ENCODE peak calls at places on chromosomes 11 and 22, in eight cellular contexts. One of them, this sample, is unnamed.

GRCh38 chr11:36155770-36156485 is 133.3 kb downstream of the COMMD9 start:
- DNase-seq in smooth muscle cell of the brain vasculature: peak; percentile 52
- DNase-seq in WTC11: no peak
- DNase-seq in ELR: peak; percentile 51
- DNase-seq in MM.1S: no peak
- DNase-seq in lower lobe of right lung: no peak
- DNase-seq in NCI-H146: no peak
- DNase-seq in AG20443: peak; percentile 50
- DNase-seq in this sample: no peak

GRCh38 chr11:72951193-72951592 is 137.0 kb downstream of the ATG16L2 start:
- DNase-seq in NCI-H146: no peak
- DNase-seq in AG20443: no peak
- DNase-seq in WTC11: no peak
- DNase-seq in smooth muscle cell of the brain vasculature: no peak
- DNase-seq in MM.1S: no peak
- DNase-seq in lower lobe of right lung: peak; percentile 51
- DNase-seq in ELR: no peak
- DNase-seq in this sample: no peak

GRCh38 chr22:31185056-31185455 is 25.1 kb downstream of the RNF185 start:
- DNase-seq in NCI-H146: no peak
- DNase-seq in lower lobe of right lung: no peak
- DNase-seq in AG20443: no peak
- DNase-seq in smooth muscle cell of the brain vasculature: no peak
- DNase-seq in WTC11: no peak
- DNase-seq in ELR: peak; percentile 19
- DNase-seq in MM.1S: no peak
- DNase-seq in this sample: no peak

GRCh38 chr11:116606060-116606459 is 166.7 kb downstream of the BUD13 start:
- DNase-seq in MM.1S: no peak
- DNase-seq in WTC11: no peak
- DNase-seq in lower lobe of right lung: no peak
- DNase-seq in NCI-H146: no peak
- DNase-seq in ELR: no peak
- DNase-seq in AG20443: no peak
- DNase-seq in smooth muscle cell of the brain vasculature: no peak
- DNase-seq in this sample: no peak

GRCh38 chr11:134539285-134539684 is 127.2 kb upstream of the B3GAT1 start:
- DNase-seq in lower lobe of right lung: no peak
- DNase-seq in MM.1S: no peak
- DNase-seq in ELR: no peak
- DNase-seq in smooth muscle cell of the brain vasculature: no peak
- DNase-seq in AG20443: no peak
- DNase-seq in WTC11: no peak
- DNase-seq in NCI-H146: no peak
- DNase-seq in this sample: no peak

GRCh38 chr11:34860034-34860433 is 56.1 kb downstream of the APIP start:
- DNase-seq in NCI-H146: peak; percentile 73
- DNase-seq in AG20443: peak; percentile 32
- DNase-seq in MM.1S: peak; percentile 92
- DNase-seq in ELR: no peak
- DNase-seq in WTC11: no peak
- DNase-seq in smooth muscle cell of the brain vasculature: no peak
- DNase-seq in lower lobe of right lung: no peak
- DNase-seq in this sample: no peak

GRCh38 chr11:121844016-121844415 is 272.0 kb downstream of the BLID start:
- DNase-seq in MM.1S: no peak
- DNase-seq in ELR: no peak
- DNase-seq in NCI-H146: no peak
- DNase-seq in WTC11: no peak
- DNase-seq in AG20443: no peak
- DNase-seq in lower lobe of right lung: no peak
- DNase-seq in smooth muscle cell of the brain vasculature: no peak
- DNase-seq in this sample: no peak

GRCh38 chr22:24588370-24588755 is 4.5 kb downstream of the LRRC75B start:
- DNase-seq in NCI-H146: no peak
- DNase-seq in WTC11: no peak
- DNase-seq in MM.1S: no peak
- DNase-seq in lower lobe of right lung: no peak
- DNase-seq in AG20443: no peak
- DNase-seq in smooth muscle cell of the brain vasculature: no peak
- DNase-seq in ELR: no peak
- DNase-seq in this sample: no peak

GRCh38 chr11:63866211-63866610 is 27.3 kb downstream of the MARK2 start:
- DNase-seq in AG20443: no peak
- DNase-seq in WTC11: no peak
- DNase-seq in NCI-H146: no peak
- DNase-seq in MM.1S: peak; percentile 89
- DNase-seq in ELR: no peak
- DNase-seq in smooth muscle cell of the brain vasculature: no peak
- DNase-seq in lower lobe of right lung: peak; percentile 79
- DNase-seq in this sample: peak; percentile 48

GRCh38 chr11:121649798-121650197 is 197.0 kb upstream of the SORL1-AS1 start:
- DNase-seq in MM.1S: no peak
- DNase-seq in ELR: no peak
- DNase-seq in NCI-H146: peak; percentile 47
- DNase-seq in lower lobe of right lung: no peak
- DNase-seq in WTC11: no peak
- DNase-seq in smooth muscle cell of the brain vasculature: no peak
- DNase-seq in AG20443: no peak
- DNase-seq in this sample: no peak

GRCh38 chr22:45007247-45007945 is 2.4 kb downstream of the PHF21B start:
- DNase-seq in ELR: no peak
- DNase-seq in smooth muscle cell of the brain vasculature: no peak
- DNase-seq in NCI-H146: no peak
- DNase-seq in MM.1S: no peak
- DNase-seq in lower lobe of right lung: no peak
- DNase-seq in AG20443: peak; percentile 58
- DNase-seq in WTC11: peak; percentile 89
- DNase-seq in this sample: no peak

GRCh38 chr11:114196994-114197702 is 99.1 kb upstream of the NNMT start:
- DNase-seq in smooth muscle cell of the brain vasculature: no peak
- DNase-seq in NCI-H146: no peak
- DNase-seq in WTC11: no peak
- DNase-seq in MM.1S: no peak
- DNase-seq in AG20443: no peak
- DNase-seq in ELR: no peak
- DNase-seq in lower lobe of right lung: no peak
- DNase-seq in this sample: peak; percentile 13

GRCh38 chr11:128568166-128568778 is 19.1 kb downstream of the ETS1 start:
- DNase-seq in MM.1S: no peak
- DNase-seq in lower lobe of right lung: no peak
- DNase-seq in WTC11: no peak
- DNase-seq in AG20443: no peak
- DNase-seq in smooth muscle cell of the brain vasculature: no peak
- DNase-seq in ELR: no peak
- DNase-seq in NCI-H146: no peak
- DNase-seq in this sample: no peak

GRCh38 chr11:692824-693414 is 2.1 kb downstream of the DEAF1 start:
- DNase-seq in ELR: no peak
- DNase-seq in smooth muscle cell of the brain vasculature: no peak
- DNase-seq in lower lobe of right lung: no peak
- DNase-seq in WTC11: no peak
- DNase-seq in AG20443: no peak
- DNase-seq in MM.1S: peak; percentile 86
- DNase-seq in NCI-H146: no peak
- DNase-seq in this sample: no peak

GRCh38 chr11:6894097-6894496 is 1.8 kb upstream of the OR2D2 start:
- DNase-seq in lower lobe of right lung: no peak
- DNase-seq in AG20443: no peak
- DNase-seq in ELR: no peak
- DNase-seq in WTC11: no peak
- DNase-seq in smooth muscle cell of the brain vasculature: no peak
- DNase-seq in MM.1S: no peak
- DNase-seq in NCI-H146: no peak
- DNase-seq in this sample: no peak

GRCh38 chr11:8720868-8721739 is 38.5 kb downstream of the RPL27A start:
- DNase-seq in MM.1S: no peak
- DNase-seq in ELR: no peak
- DNase-seq in smooth muscle cell of the brain vasculature: no peak
- DNase-seq in NCI-H146: no peak
- DNase-seq in WTC11: no peak
- DNase-seq in lower lobe of right lung: no peak
- DNase-seq in AG20443: no peak
- DNase-seq in this sample: no peak

GRCh38 chr11:66727883-66728759 is 895 bp downstream of the SPTBN2 start:
- DNase-seq in WTC11: peak; percentile 45
- DNase-seq in AG20443: peak; percentile 33
- DNase-seq in smooth muscle cell of the brain vasculature: no peak
- DNase-seq in lower lobe of right lung: no peak
- DNase-seq in MM.1S: no peak
- DNase-seq in ELR: no peak
- DNase-seq in NCI-H146: peak; percentile 71
- DNase-seq in this sample: peak; percentile 19

GRCh38 chr11:66685276-66686099 is 7.8 kb upstream of the RBM4B start:
- DNase-seq in lower lobe of right lung: no peak
- DNase-seq in AG20443: no peak
- DNase-seq in MM.1S: no peak
- DNase-seq in WTC11: no peak
- DNase-seq in NCI-H146: no peak
- DNase-seq in ELR: no peak
- DNase-seq in smooth muscle cell of the brain vasculature: no peak
- DNase-seq in this sample: no peak

GRCh38 chr22:39530692-39531331 is 1.7 kb downstream of the RPS19BP1 start:
- DNase-seq in MM.1S: peak; percentile 60
- DNase-seq in AG20443: peak; percentile 38
- DNase-seq in lower lobe of right lung: peak; percentile 38
- DNase-seq in NCI-H146: no peak
- DNase-seq in smooth muscle cell of the brain vasculature: no peak
- DNase-seq in ELR: peak; percentile 64
- DNase-seq in WTC11: no peak
- DNase-seq in this sample: peak; percentile 80

GRCh38 chr22:38819387-38819940 is 24.4 kb downstream of the NPTXR start:
- DNase-seq in AG20443: no peak
- DNase-seq in smooth muscle cell of the brain vasculature: no peak
- DNase-seq in WTC11: no peak
- DNase-seq in lower lobe of right lung: no peak
- DNase-seq in MM.1S: no peak
- DNase-seq in NCI-H146: no peak
- DNase-seq in ELR: no peak
- DNase-seq in this sample: no peak

GRCh38 chr11:60744114-60744513 is 12.6 kb upstream of the MS4A15 start:
- DNase-seq in MM.1S: no peak
- DNase-seq in NCI-H146: no peak
- DNase-seq in WTC11: no peak
- DNase-seq in lower lobe of right lung: no peak
- DNase-seq in AG20443: no peak
- DNase-seq in smooth muscle cell of the brain vasculature: no peak
- DNase-seq in ELR: no peak
- DNase-seq in this sample: no peak

GRCh38 chr11:2793781-2794418 is 91.7 kb downstream of the CDKN1C start:
- DNase-seq in lower lobe of right lung: peak; percentile 18
- DNase-seq in WTC11: peak; percentile 5
- DNase-seq in NCI-H146: no peak
- DNase-seq in AG20443: no peak
- DNase-seq in MM.1S: no peak
- DNase-seq in ELR: no peak
- DNase-seq in smooth muscle cell of the brain vasculature: no peak
- DNase-seq in this sample: no peak

GRCh38 chr22:36829370-36830002 is 12.7 kb upstream of the PVALB start:
- DNase-seq in NCI-H146: no peak
- DNase-seq in ELR: no peak
- DNase-seq in WTC11: no peak
- DNase-seq in AG20443: no peak
- DNase-seq in MM.1S: no peak
- DNase-seq in smooth muscle cell of the brain vasculature: no peak
- DNase-seq in lower lobe of right lung: peak; percentile 66
- DNase-seq in this sample: no peak

GRCh38 chr11:68337399-68337835 is 25.0 kb downstream of the LRP5 start:
- DNase-seq in NCI-H146: no peak
- DNase-seq in WTC11: no peak
- DNase-seq in lower lobe of right lung: peak; percentile 56
- DNase-seq in ELR: no peak
- DNase-seq in MM.1S: no peak
- DNase-seq in AG20443: no peak
- DNase-seq in smooth muscle cell of the brain vasculature: no peak
- DNase-seq in this sample: no peak

GRCh38 chr11:67032830-67033555 is 10.1 kb downstream of the SYT12 start:
- DNase-seq in WTC11: no peak
- DNase-seq in lower lobe of right lung: no peak
- DNase-seq in ELR: peak; percentile 91
- DNase-seq in NCI-H146: no peak
- DNase-seq in smooth muscle cell of the brain vasculature: peak; percentile 83
- DNase-seq in AG20443: peak; percentile 91
- DNase-seq in MM.1S: no peak
- DNase-seq in this sample: no peak

GRCh38 chr11:111549196-111549868 is 8.8 kb downstream of the LAYN start:
- DNase-seq in WTC11: no peak
- DNase-seq in MM.1S: no peak
- DNase-seq in ELR: no peak
- DNase-seq in lower lobe of right lung: no peak
- DNase-seq in smooth muscle cell of the brain vasculature: no peak
- DNase-seq in AG20443: no peak
- DNase-seq in NCI-H146: no peak
- DNase-seq in this sample: no peak

GRCh38 chr11:78646564-78647185 is 72.0 kb upstream of the NARS2 start:
- DNase-seq in NCI-H146: peak; percentile 82
- DNase-seq in ELR: peak; percentile 61
- DNase-seq in smooth muscle cell of the brain vasculature: no peak
- DNase-seq in MM.1S: peak; percentile 77
- DNase-seq in lower lobe of right lung: no peak
- DNase-seq in WTC11: peak; percentile 73
- DNase-seq in AG20443: peak; percentile 41
- DNase-seq in this sample: peak; percentile 68

GRCh38 chr11:19597876-19598275 is 114.8 kb upstream of the NAV2 start:
- DNase-seq in WTC11: no peak
- DNase-seq in lower lobe of right lung: no peak
- DNase-seq in NCI-H146: no peak
- DNase-seq in AG20443: no peak
- DNase-seq in MM.1S: no peak
- DNase-seq in smooth muscle cell of the brain vasculature: no peak
- DNase-seq in ELR: peak; percentile 82
- DNase-seq in this sample: no peak

GRCh38 chr22:29330753-29331152 is 15.3 kb upstream of the RASL10A start:
- DNase-seq in AG20443: no peak
- DNase-seq in MM.1S: no peak
- DNase-seq in ELR: peak; percentile 90
- DNase-seq in lower lobe of right lung: no peak
- DNase-seq in WTC11: no peak
- DNase-seq in smooth muscle cell of the brain vasculature: no peak
- DNase-seq in NCI-H146: no peak
- DNase-seq in this sample: no peak

GRCh38 chr11:71236836-71237475 is 15.4 kb downstream of the SHANK2 start:
- DNase-seq in WTC11: no peak
- DNase-seq in AG20443: no peak
- DNase-seq in NCI-H146: no peak
- DNase-seq in ELR: no peak
- DNase-seq in MM.1S: no peak
- DNase-seq in smooth muscle cell of the brain vasculature: no peak
- DNase-seq in lower lobe of right lung: no peak
- DNase-seq in this sample: no peak

GRCh38 chr11:80638296-80638695 is 1197.5 kb upstream of the TENM4 start:
- DNase-seq in AG20443: no peak
- DNase-seq in ELR: no peak
- DNase-seq in NCI-H146: no peak
- DNase-seq in MM.1S: peak; percentile 24
- DNase-seq in lower lobe of right lung: no peak
- DNase-seq in smooth muscle cell of the brain vasculature: no peak
- DNase-seq in WTC11: no peak
- DNase-seq in this sample: no peak

GRCh38 chr11:83219095-83219494 is 25.6 kb downstream of the ANKRD42 start:
- DNase-seq in AG20443: peak; percentile 15
- DNase-seq in smooth muscle cell of the brain vasculature: no peak
- DNase-seq in WTC11: peak; percentile 36
- DNase-seq in MM.1S: no peak
- DNase-seq in lower lobe of right lung: no peak
- DNase-seq in ELR: peak; percentile 15
- DNase-seq in NCI-H146: peak; percentile 39
- DNase-seq in this sample: no peak

This sample was measured in NAMALWA.